ENCODE peak calls at places on chromosomes 11 and 22, in five cellular contexts. M is AG09309, A is Caco-2, I is BJ, Q is heart right ventricle. V is an unnamed sample.

GRCh38 chr11:43738600-43739409 is 58.3 kb downstream of the HSD17B12 start:
- DNase-seq in M (peak), A (peak), I (peak), Q (no peak), V (peak)

GRCh38 chr11:101478587-101479375 is 105.0 kb downstream of the TRPC6 start:
- DNase-seq in M (no peak), A (peak), I (no peak), Q (no peak), V (no peak)

GRCh38 chr22:36773935-36774334 is 2.0 kb downstream of the IFT27 start:
- DNase-seq in M (peak), A (no peak), I (no peak), Q (no peak), V (no peak)

GRCh38 chr11:67651976-67652895 is 1.7 kb upstream of the ACY3 start:
- DNase-seq in M (no peak), A (no peak), I (no peak), Q (no peak), V (no peak)

GRCh38 chr11:115716577-115717214 is 212.5 kb upstream of the CADM1 start:
- DNase-seq in M (no peak), A (no peak), I (no peak), Q (no peak), V (no peak)

GRCh38 chr11:95993438-95994339 is 69.8 kb upstream of the MTMR2 start:
- DNase-seq in M (no peak), A (no peak), I (no peak), Q (no peak), V (no peak)

GRCh38 chr22:17492247-17492646 is 71.1 kb upstream of the SLC25A18 start:
- DNase-seq in M (no peak), A (no peak), I (no peak), Q (no peak), V (no peak)

GRCh38 chr11:62712413-62712812 is 4.9 kb downstream of the GNG3 start:
- DNase-seq in M (no peak), A (no peak), I (no peak), Q (no peak), V (no peak)

GRCh38 chr22:32617271-32617670 is 142.7 kb downstream of the FBXO7 start:
- DNase-seq in M (no peak), A (no peak), I (peak), Q (no peak), V (no peak)

GRCh38 chr11:59787816-59788215 is 22.8 kb downstream of the MRPL16 start:
- DNase-seq in M (peak), A (no peak), I (no peak), Q (no peak), V (no peak)

GRCh38 chr22:41181349-41182241 is 23.5 kb upstream of the L3MBTL2 start:
- DNase-seq in M (peak), A (peak), I (peak), Q (no peak), V (no peak)

GRCh38 chr11:18046116-18046777 is at the start of gene TPH1:
- DNase-seq in M (peak), A (peak), I (no peak), Q (peak), V (no peak)

GRCh38 chr11:63535734-63536133 is 874 bp upstream of the PLAAT4 start:
- DNase-seq in M (no peak), A (no peak), I (no peak), Q (no peak), V (no peak)

GRCh38 chr11:118401151-118401879 is at the start of gene ATP5MG:
- DNase-seq in M (peak), A (peak), I (peak), Q (peak), V (peak)
- TF ChIP-seq CTCF in M (no peak), A (peak), I (peak), Q (no peak), V (peak)

GRCh38 chr22:29143848-29144785 is 61.6 kb upstream of the EMID1 start:
- DNase-seq in M (no peak), A (no peak), I (no peak), Q (no peak), V (no peak)
- H3K4me3 ChIP-seq in M (no peak), A (no peak), I (no peak), Q (no peak), V (no peak)

GRCh38 chr22:30816413-30816812 is 121.7 kb downstream of the OSBP2 start:
- DNase-seq in M (no peak), A (no peak), I (no peak), Q (no peak), V (no peak)
- TF ChIP-seq CTCF in M (no peak), A (peak), I (no peak), Q (no peak), V (peak)

DNA sequence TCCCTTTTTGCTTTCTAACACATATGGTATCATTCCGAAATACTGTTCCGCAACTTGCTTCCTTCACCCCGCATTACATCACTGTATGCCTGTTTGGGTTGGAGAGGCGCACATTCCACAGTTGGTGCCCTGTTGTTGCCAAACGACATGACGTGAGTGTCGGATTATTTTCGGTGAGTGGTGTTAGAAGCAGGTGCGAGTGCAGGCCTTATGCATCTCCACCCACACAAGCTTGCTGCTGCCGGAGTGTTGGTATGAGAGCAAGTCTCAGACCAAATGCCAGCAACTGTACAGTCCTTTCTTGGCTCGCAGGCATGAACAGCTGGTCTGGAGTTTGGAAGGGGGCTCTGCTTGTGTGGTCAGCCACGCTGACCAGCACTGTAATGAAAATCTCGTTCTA is 48.9 kb upstream of the OR9Q1 start:
- DNase-seq in M (no peak), A (no peak), I (no peak), Q (no peak), V (no peak)
- H3K4me3 ChIP-seq in M (no peak), A (no peak), I (no peak), Q (no peak), V (no peak)

GRCh38 chr22:42297778-42298177 is 27.3 kb upstream of the TCF20 start:
- DNase-seq in M (no peak), A (no peak), I (no peak), Q (no peak), V (no peak)

GRCh38 chr22:42296883-42297282 is 26.4 kb upstream of the TCF20 start:
- DNase-seq in M (no peak), A (no peak), I (no peak), Q (no peak), V (no peak)

GRCh38 chr22:42294034-42294985 is 23.9 kb upstream of the TCF20 start:
- DNase-seq in M (no peak), A (peak), I (no peak), Q (peak), V (no peak)

GRCh38 chr22:42298746-42299145 is 28.3 kb upstream of the TCF20 start:
- DNase-seq in M (no peak), A (no peak), I (no peak), Q (no peak), V (no peak)

DNA sequence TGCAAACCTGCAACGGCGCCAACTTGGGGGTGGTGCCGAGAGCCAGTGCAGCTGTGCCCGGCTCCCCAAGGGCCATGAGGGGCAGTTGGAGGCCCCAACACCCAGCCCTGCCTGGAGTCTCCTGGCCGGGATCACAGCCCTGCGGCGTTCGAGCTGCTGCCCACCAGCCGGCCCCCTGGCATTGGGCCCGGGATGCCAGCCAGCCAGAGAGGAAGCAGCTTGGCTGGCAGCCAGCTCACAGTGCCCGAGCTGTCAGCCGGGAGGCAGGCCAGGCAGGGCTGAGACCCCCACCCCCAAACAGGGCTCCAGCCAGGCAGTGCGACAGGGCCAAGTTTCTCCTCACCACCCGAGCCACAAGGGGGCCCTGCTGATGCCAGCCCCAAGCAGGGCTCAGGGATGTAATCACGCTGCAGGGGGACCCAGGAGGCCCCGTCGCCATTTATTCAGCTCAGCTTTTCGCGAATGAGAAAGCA is 26.0 kb upstream of the TCF20 start:
- DNase-seq in M (no peak), A (no peak), I (no peak), Q (peak), V (no peak)
- TF ChIP-seq CTCF in M (no peak), A (no peak), I (peak), Q (no peak), V (peak)

GRCh38 chr22:27068121-27068520 is 410.7 kb downstream of the MIAT start:
- DNase-seq in M (no peak), A (no peak), I (no peak), Q (no peak), V (no peak)

GRCh38 chr22:27062857-27063256 is 405.5 kb downstream of the MIAT start:
- DNase-seq in M (no peak), A (no peak), I (no peak), Q (no peak), V (no peak)

GRCh38 chr22:27063841-27064240 is 406.5 kb downstream of the MIAT start:
- DNase-seq in M (no peak), A (no peak), I (no peak), Q (no peak), V (no peak)

GRCh38 chr22:27063381-27063780 is 406.0 kb downstream of the MIAT start:
- DNase-seq in M (no peak), A (no peak), I (no peak), Q (no peak), V (no peak)

DNA sequence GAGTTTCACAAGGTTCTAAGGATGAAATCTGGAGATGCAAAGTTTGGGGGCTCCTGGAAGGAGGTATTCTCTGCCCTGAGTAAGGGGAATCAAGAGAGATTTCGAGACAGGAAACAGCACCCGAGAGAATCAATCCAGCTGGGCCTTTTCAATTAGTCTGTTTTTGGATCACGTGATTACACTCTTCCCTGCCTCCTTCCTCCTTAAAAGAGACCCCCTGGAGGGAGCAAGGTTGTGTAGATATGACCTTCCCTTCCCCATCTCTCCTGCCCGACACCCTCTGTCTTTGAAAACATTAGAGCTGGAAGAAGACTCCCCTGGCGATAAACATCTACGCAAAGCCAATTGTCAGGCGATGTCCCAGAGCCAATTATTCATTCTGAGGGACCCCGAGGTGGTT is 407.9 kb downstream of the MIAT start:
- DNase-seq in M (no peak), A (no peak), I (no peak), Q (no peak), V (no peak)
- H3K4me3 ChIP-seq in M (no peak), A (no peak), I (no peak), Q (no peak), V (no peak)

DNA sequence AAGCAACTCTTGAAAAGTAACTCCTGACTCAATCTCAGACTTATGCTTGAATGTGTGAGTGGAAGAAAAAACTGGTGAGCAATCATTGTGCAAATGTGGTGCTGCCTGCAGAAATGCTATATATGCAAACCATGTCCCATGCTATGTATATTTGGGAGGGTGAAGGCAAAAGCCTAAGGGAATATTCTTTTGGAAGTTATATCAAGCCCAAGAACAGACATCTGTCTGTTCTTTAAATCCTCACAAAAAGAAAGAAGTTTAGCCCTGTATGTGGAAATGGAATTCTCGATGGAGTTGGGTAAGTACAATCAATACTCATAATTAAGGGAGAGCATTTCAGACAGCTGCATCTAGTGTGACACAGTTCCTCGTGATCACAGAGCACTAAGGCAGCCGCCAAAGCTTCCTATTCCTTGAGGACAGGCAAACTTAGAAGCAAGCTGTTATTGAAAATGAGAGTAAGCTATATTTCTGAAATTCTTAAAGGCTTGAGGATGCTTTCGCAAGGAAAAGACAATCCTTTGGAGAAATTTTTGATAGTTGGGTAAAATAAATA is 406.5 kb upstream of the CHORDC1 start:
- DNase-seq in M (no peak), A (no peak), I (no peak), Q (no peak), V (no peak)
- TF ChIP-seq CTCF in M (no peak), A (no peak), I (no peak), Q (no peak), V (no peak)

V was measured in retinal pigment epithelial cell.